ENCODE peak calls at places on chromosomes 1 and 21, in ten cellular contexts. One of them, this sample, is unnamed.

GRCh38 chr1:5286244-5286643 is 631.8 kb downstream of the AJAP1 start:
- DNase-seq in fibroblast of mammary gland: no peak
- DNase-seq in prostate gland: no peak
- DNase-seq in CD4-positive, alpha-beta T cell: no peak
- DNase-seq in bronchial epithelial cell: no peak
- DNase-seq in AG09309: no peak
- DNase-seq in IMR-90: no peak
- DNase-seq in mammary epithelial cell: no peak
- DNase-seq in GM13977: no peak
- DNase-seq in heart left ventricle: no peak
- DNase-seq in this sample: no peak

GRCh38 chr1:77725706-77726105 is 33.9 kb downstream of the USP33 start:
- DNase-seq in fibroblast of mammary gland: no peak
- DNase-seq in prostate gland: no peak
- DNase-seq in CD4-positive, alpha-beta T cell: no peak
- DNase-seq in bronchial epithelial cell: no peak
- DNase-seq in AG09309: no peak
- DNase-seq in IMR-90: no peak
- DNase-seq in mammary epithelial cell: no peak
- DNase-seq in GM13977: no peak
- DNase-seq in heart left ventricle: no peak
- DNase-seq in this sample: no peak

GRCh38 chr1:53560572-53561487 is 101.6 kb downstream of the DMRTB1 start:
- DNase-seq in fibroblast of mammary gland: no peak
- DNase-seq in prostate gland: no peak
- DNase-seq in CD4-positive, alpha-beta T cell: no peak
- DNase-seq in bronchial epithelial cell: no peak
- DNase-seq in AG09309: peak
- DNase-seq in IMR-90: peak
- DNase-seq in mammary epithelial cell: no peak
- DNase-seq in GM13977: no peak
- DNase-seq in heart left ventricle: peak
- DNase-seq in this sample: no peak

GRCh38 chr21:43928230-43928607 is 63.2 kb downstream of the AGPAT3 start:
- DNase-seq in fibroblast of mammary gland: no peak
- DNase-seq in prostate gland: no peak
- DNase-seq in CD4-positive, alpha-beta T cell: no peak
- DNase-seq in bronchial epithelial cell: no peak
- DNase-seq in AG09309: no peak
- DNase-seq in IMR-90: no peak
- DNase-seq in mammary epithelial cell: no peak
- DNase-seq in GM13977: no peak
- DNase-seq in heart left ventricle: no peak
- DNase-seq in this sample: no peak

GRCh38 chr1:240464099-240464498 is 147.9 kb downstream of the GREM2 start:
- DNase-seq in fibroblast of mammary gland: peak
- DNase-seq in prostate gland: no peak
- DNase-seq in CD4-positive, alpha-beta T cell: no peak
- DNase-seq in bronchial epithelial cell: peak
- DNase-seq in AG09309: no peak
- DNase-seq in IMR-90: peak
- DNase-seq in mammary epithelial cell: no peak
- DNase-seq in GM13977: no peak
- DNase-seq in heart left ventricle: no peak
- DNase-seq in this sample: peak

GRCh38 chr1:230581446-230582079 is 60.7 kb upstream of the COG2 start:
- DNase-seq in fibroblast of mammary gland: no peak
- DNase-seq in prostate gland: no peak
- DNase-seq in CD4-positive, alpha-beta T cell: no peak
- DNase-seq in bronchial epithelial cell: no peak
- DNase-seq in AG09309: no peak
- DNase-seq in IMR-90: no peak
- DNase-seq in mammary epithelial cell: no peak
- DNase-seq in GM13977: no peak
- DNase-seq in heart left ventricle: no peak
- DNase-seq in this sample: peak

GRCh38 chr1:28437924-28438699 is 67.7 kb upstream of the RCC1 start:
- DNase-seq in fibroblast of mammary gland: peak
- DNase-seq in prostate gland: peak
- DNase-seq in CD4-positive, alpha-beta T cell: no peak
- DNase-seq in bronchial epithelial cell: peak
- DNase-seq in AG09309: peak
- DNase-seq in IMR-90: peak
- DNase-seq in mammary epithelial cell: peak
- DNase-seq in GM13977: no peak
- DNase-seq in heart left ventricle: peak
- DNase-seq in this sample: peak

GRCh38 chr1:1422465-1423244 is 1.6 kb upstream of the ANKRD65 start:
- DNase-seq in fibroblast of mammary gland: no peak
- DNase-seq in prostate gland: no peak
- DNase-seq in CD4-positive, alpha-beta T cell: no peak
- DNase-seq in bronchial epithelial cell: peak
- DNase-seq in AG09309: no peak
- DNase-seq in IMR-90: peak
- DNase-seq in mammary epithelial cell: peak
- DNase-seq in GM13977: no peak
- DNase-seq in heart left ventricle: peak
- DNase-seq in this sample: no peak

GRCh38 chr1:27551170-27551952 is 52.6 kb downstream of the AHDC1 start:
- DNase-seq in fibroblast of mammary gland: peak
- DNase-seq in prostate gland: no peak
- DNase-seq in CD4-positive, alpha-beta T cell: no peak
- DNase-seq in bronchial epithelial cell: no peak
- DNase-seq in AG09309: no peak
- DNase-seq in IMR-90: no peak
- DNase-seq in mammary epithelial cell: no peak
- DNase-seq in GM13977: no peak
- DNase-seq in heart left ventricle: no peak
- DNase-seq in this sample: no peak

GRCh38 chr1:150150511-150151021 is 850 bp downstream of the PLEKHO1 start:
- DNase-seq in fibroblast of mammary gland: no peak
- DNase-seq in prostate gland: no peak
- DNase-seq in CD4-positive, alpha-beta T cell: peak
- DNase-seq in bronchial epithelial cell: no peak
- DNase-seq in AG09309: no peak
- DNase-seq in IMR-90: no peak
- DNase-seq in mammary epithelial cell: peak
- DNase-seq in GM13977: no peak
- DNase-seq in heart left ventricle: peak
- DNase-seq in this sample: no peak

GRCh38 chr1:42419449-42419848 is 36.4 kb downstream of the ZMYND12 start:
- DNase-seq in fibroblast of mammary gland: peak
- DNase-seq in prostate gland: no peak
- DNase-seq in CD4-positive, alpha-beta T cell: no peak
- DNase-seq in bronchial epithelial cell: no peak
- DNase-seq in AG09309: no peak
- DNase-seq in IMR-90: no peak
- DNase-seq in mammary epithelial cell: no peak
- DNase-seq in GM13977: no peak
- DNase-seq in heart left ventricle: no peak
- DNase-seq in this sample: no peak
- TF ChIP-seq CTCF in fibroblast of mammary gland: no peak
- TF ChIP-seq CTCF in prostate gland: no peak
- TF ChIP-seq CTCF in CD4-positive, alpha-beta T cell: no peak
- TF ChIP-seq CTCF in bronchial epithelial cell: no peak
- TF ChIP-seq CTCF in AG09309: no peak
- TF ChIP-seq CTCF in IMR-90: no peak
- TF ChIP-seq CTCF in mammary epithelial cell: no peak
- TF ChIP-seq CTCF in GM13977: no peak
- TF ChIP-seq CTCF in heart left ventricle: no peak
- TF ChIP-seq CTCF in this sample: no peak

GRCh38 chr1:15271196-15271595 is 24.2 kb downstream of the FHAD1 start:
- DNase-seq in fibroblast of mammary gland: no peak
- DNase-seq in prostate gland: no peak
- DNase-seq in CD4-positive, alpha-beta T cell: no peak
- DNase-seq in bronchial epithelial cell: no peak
- DNase-seq in AG09309: no peak
- DNase-seq in IMR-90: no peak
- DNase-seq in mammary epithelial cell: no peak
- DNase-seq in GM13977: no peak
- DNase-seq in heart left ventricle: no peak
- DNase-seq in this sample: no peak

GRCh38 chr1:15275921-15276683 is 29.1 kb downstream of the FHAD1 start:
- DNase-seq in fibroblast of mammary gland: no peak
- DNase-seq in prostate gland: no peak
- DNase-seq in CD4-positive, alpha-beta T cell: no peak
- DNase-seq in bronchial epithelial cell: no peak
- DNase-seq in AG09309: no peak
- DNase-seq in IMR-90: no peak
- DNase-seq in mammary epithelial cell: no peak
- DNase-seq in GM13977: no peak
- DNase-seq in heart left ventricle: no peak
- DNase-seq in this sample: no peak

GRCh38 chr1:15272009-15272781 is 25.2 kb downstream of the FHAD1 start:
- DNase-seq in fibroblast of mammary gland: peak
- DNase-seq in prostate gland: peak
- DNase-seq in CD4-positive, alpha-beta T cell: no peak
- DNase-seq in bronchial epithelial cell: peak
- DNase-seq in AG09309: peak
- DNase-seq in IMR-90: peak
- DNase-seq in mammary epithelial cell: peak
- DNase-seq in GM13977: peak
- DNase-seq in heart left ventricle: no peak
- DNase-seq in this sample: peak

GRCh38 chr1:15273274-15273673 is 26.3 kb downstream of the FHAD1 start:
- DNase-seq in fibroblast of mammary gland: no peak
- DNase-seq in prostate gland: no peak
- DNase-seq in CD4-positive, alpha-beta T cell: no peak
- DNase-seq in bronchial epithelial cell: no peak
- DNase-seq in AG09309: no peak
- DNase-seq in IMR-90: no peak
- DNase-seq in mammary epithelial cell: no peak
- DNase-seq in GM13977: no peak
- DNase-seq in heart left ventricle: no peak
- DNase-seq in this sample: no peak

GRCh38 chr1:15272782-15273127 is 25.7 kb downstream of the FHAD1 start:
- DNase-seq in fibroblast of mammary gland: no peak
- DNase-seq in prostate gland: no peak
- DNase-seq in CD4-positive, alpha-beta T cell: no peak
- DNase-seq in bronchial epithelial cell: no peak
- DNase-seq in AG09309: no peak
- DNase-seq in IMR-90: no peak
- DNase-seq in mammary epithelial cell: no peak
- DNase-seq in GM13977: no peak
- DNase-seq in heart left ventricle: no peak
- DNase-seq in this sample: no peak
- TF ChIP-seq CTCF in fibroblast of mammary gland: no peak
- TF ChIP-seq CTCF in prostate gland: no peak
- TF ChIP-seq CTCF in CD4-positive, alpha-beta T cell: peak
- TF ChIP-seq CTCF in bronchial epithelial cell: no peak
- TF ChIP-seq CTCF in AG09309: no peak
- TF ChIP-seq CTCF in IMR-90: no peak
- TF ChIP-seq CTCF in mammary epithelial cell: no peak
- TF ChIP-seq CTCF in GM13977: no peak
- TF ChIP-seq CTCF in heart left ventricle: no peak
- TF ChIP-seq CTCF in this sample: no peak

GRCh38 chr1:37083551-37084119 is 49.3 kb upstream of the GRIK3 start:
- DNase-seq in fibroblast of mammary gland: no peak
- DNase-seq in prostate gland: no peak
- DNase-seq in CD4-positive, alpha-beta T cell: no peak
- DNase-seq in bronchial epithelial cell: no peak
- DNase-seq in AG09309: no peak
- DNase-seq in IMR-90: no peak
- DNase-seq in mammary epithelial cell: no peak
- DNase-seq in GM13977: no peak
- DNase-seq in heart left ventricle: no peak
- DNase-seq in this sample: no peak

GRCh38 chr1:37090671-37091070 is 56.4 kb upstream of the GRIK3 start:
- DNase-seq in fibroblast of mammary gland: no peak
- DNase-seq in prostate gland: no peak
- DNase-seq in CD4-positive, alpha-beta T cell: no peak
- DNase-seq in bronchial epithelial cell: no peak
- DNase-seq in AG09309: no peak
- DNase-seq in IMR-90: no peak
- DNase-seq in mammary epithelial cell: no peak
- DNase-seq in GM13977: no peak
- DNase-seq in heart left ventricle: no peak
- DNase-seq in this sample: no peak

GRCh38 chr1:37089750-37090149 is 55.4 kb upstream of the GRIK3 start:
- DNase-seq in fibroblast of mammary gland: no peak
- DNase-seq in prostate gland: no peak
- DNase-seq in CD4-positive, alpha-beta T cell: no peak
- DNase-seq in bronchial epithelial cell: no peak
- DNase-seq in AG09309: no peak
- DNase-seq in IMR-90: no peak
- DNase-seq in mammary epithelial cell: no peak
- DNase-seq in GM13977: no peak
- DNase-seq in heart left ventricle: no peak
- DNase-seq in this sample: no peak

GRCh38 chr1:37085393-37085792 is 51.1 kb upstream of the GRIK3 start:
- DNase-seq in fibroblast of mammary gland: no peak
- DNase-seq in prostate gland: no peak
- DNase-seq in CD4-positive, alpha-beta T cell: no peak
- DNase-seq in bronchial epithelial cell: no peak
- DNase-seq in AG09309: no peak
- DNase-seq in IMR-90: no peak
- DNase-seq in mammary epithelial cell: no peak
- DNase-seq in GM13977: no peak
- DNase-seq in heart left ventricle: no peak
- DNase-seq in this sample: no peak
- TF ChIP-seq CTCF in fibroblast of mammary gland: no peak
- TF ChIP-seq CTCF in prostate gland: no peak
- TF ChIP-seq CTCF in CD4-positive, alpha-beta T cell: no peak
- TF ChIP-seq CTCF in bronchial epithelial cell: no peak
- TF ChIP-seq CTCF in AG09309: no peak
- TF ChIP-seq CTCF in IMR-90: no peak
- TF ChIP-seq CTCF in mammary epithelial cell: no peak
- TF ChIP-seq CTCF in GM13977: no peak
- TF ChIP-seq CTCF in heart left ventricle: no peak
- TF ChIP-seq CTCF in this sample: no peak

GRCh38 chr1:48450505-48450904 is 21.5 kb downstream of the SPATA6 start:
- DNase-seq in fibroblast of mammary gland: no peak
- DNase-seq in prostate gland: no peak
- DNase-seq in CD4-positive, alpha-beta T cell: no peak
- DNase-seq in bronchial epithelial cell: no peak
- DNase-seq in AG09309: no peak
- DNase-seq in IMR-90: no peak
- DNase-seq in mammary epithelial cell: no peak
- DNase-seq in GM13977: no peak
- DNase-seq in heart left ventricle: no peak
- DNase-seq in this sample: peak
- TF ChIP-seq CTCF in fibroblast of mammary gland: peak
- TF ChIP-seq CTCF in prostate gland: no peak
- TF ChIP-seq CTCF in CD4-positive, alpha-beta T cell: no peak
- TF ChIP-seq CTCF in bronchial epithelial cell: no peak
- TF ChIP-seq CTCF in AG09309: peak
- TF ChIP-seq CTCF in IMR-90: peak
- TF ChIP-seq CTCF in mammary epithelial cell: peak
- TF ChIP-seq CTCF in GM13977: no peak
- TF ChIP-seq CTCF in heart left ventricle: peak
- TF ChIP-seq CTCF in this sample: no peak